ENCODE peak calls at places on chromosomes 4 and X, in five cellular contexts. One of them, this sample, is unnamed.

GRCh38 chr4:118849867-118850812 is 14.2 kb upstream of the SEC24D start:
- DNase-seq in SJCRH30: no peak
- DNase-seq in small intestine: peak
- DNase-seq in PC-3: peak
- DNase-seq in GM06990: peak
- DNase-seq in this sample: peak

GRCh38 chr4:91636083-91636482 is 667.7 kb upstream of the GRID2 start:
- DNase-seq in SJCRH30: no peak
- DNase-seq in PC-3: no peak
- DNase-seq in small intestine: no peak
- DNase-seq in GM06990: no peak
- DNase-seq in this sample: no peak

GRCh38 chr4:47650584-47651130 is 165.6 kb downstream of the ATP10D start:
- DNase-seq in GM06990: no peak
- DNase-seq in small intestine: no peak
- DNase-seq in SJCRH30: no peak
- DNase-seq in PC-3: no peak
- DNase-seq in this sample: no peak

GRCh38 chr4:110132822-110133719 is 65.3 kb downstream of the ELOVL6 start:
- DNase-seq in GM06990: no peak
- DNase-seq in small intestine: peak
- DNase-seq in SJCRH30: no peak
- DNase-seq in PC-3: peak
- DNase-seq in this sample: peak

GRCh38 chr4:153138736-153139135 is 65.5 kb upstream of the TRIM2 start:
- DNase-seq in SJCRH30: no peak
- DNase-seq in PC-3: no peak
- DNase-seq in small intestine: peak
- DNase-seq in GM06990: no peak
- DNase-seq in this sample: no peak

GRCh38 chrX:95346854-95347253 is 1337.8 kb upstream of the DIAPH2 start:
- DNase-seq in SJCRH30: no peak
- DNase-seq in GM06990: no peak
- DNase-seq in small intestine: no peak
- DNase-seq in PC-3: peak
- DNase-seq in this sample: no peak

GRCh38 chr4:74073358-74073757 is 25.6 kb downstream of the CXCL2 start:
- DNase-seq in small intestine: no peak
- DNase-seq in PC-3: no peak
- DNase-seq in GM06990: no peak
- DNase-seq in SJCRH30: no peak
- DNase-seq in this sample: no peak

GRCh38 chrX:42821803-42822443 is 44.0 kb upstream of the PPP1R2C start:
- DNase-seq in PC-3: no peak
- DNase-seq in SJCRH30: no peak
- DNase-seq in GM06990: no peak
- DNase-seq in small intestine: no peak
- DNase-seq in this sample: no peak

GRCh38 chr4:158722917-158723793 is at the start of gene PPID:
- DNase-seq in PC-3: peak
- DNase-seq in SJCRH30: peak
- DNase-seq in GM06990: peak
- DNase-seq in small intestine: peak
- DNase-seq in this sample: peak

GRCh38 chrX:9291666-9292065 is 173.2 kb upstream of the TBL1X start:
- DNase-seq in PC-3: no peak
- DNase-seq in GM06990: no peak
- DNase-seq in small intestine: no peak
- DNase-seq in SJCRH30: peak
- DNase-seq in this sample: peak

GRCh38 chrX:48794993-48795501 is 6.8 kb upstream of the HDAC6 start:
- DNase-seq in SJCRH30: no peak
- DNase-seq in small intestine: no peak
- DNase-seq in GM06990: no peak
- DNase-seq in PC-3: peak
- DNase-seq in this sample: peak

GRCh38 chrX:130081421-130082045 is 28.8 kb downstream of the ELF4 start:
- DNase-seq in SJCRH30: no peak
- DNase-seq in GM06990: no peak
- DNase-seq in small intestine: no peak
- DNase-seq in PC-3: no peak
- DNase-seq in this sample: no peak

GRCh38 chr4:136863756-136864155 is 668.5 kb downstream of the PCDH18 start:
- DNase-seq in GM06990: no peak
- DNase-seq in small intestine: peak
- DNase-seq in SJCRH30: no peak
- DNase-seq in PC-3: no peak
- DNase-seq in this sample: no peak

GRCh38 chrX:149939271-149940014 is 1.2 kb upstream of the EOLA2 start:
- DNase-seq in SJCRH30: peak
- DNase-seq in PC-3: peak
- DNase-seq in GM06990: peak
- DNase-seq in small intestine: peak
- DNase-seq in this sample: peak

GRCh38 chr4:48490680-48491513 is 845 bp downstream of the ZAR1 start:
- DNase-seq in PC-3: no peak
- DNase-seq in SJCRH30: no peak
- DNase-seq in small intestine: peak
- DNase-seq in GM06990: no peak
- DNase-seq in this sample: peak

GRCh38 chr4:139851133-139851532 is 185.5 kb downstream of the MGST2 start:
- DNase-seq in small intestine: no peak
- DNase-seq in GM06990: no peak
- DNase-seq in PC-3: no peak
- DNase-seq in SJCRH30: no peak
- DNase-seq in this sample: no peak

GRCh38 chr4:52659722-52660261 is 691 bp upstream of the USP46 start:
- DNase-seq in PC-3: peak
- DNase-seq in SJCRH30: peak
- DNase-seq in GM06990: peak
- DNase-seq in small intestine: peak
- DNase-seq in this sample: peak

GRCh38 chr4:124947622-124948265 is 235.2 kb upstream of the ANKRD50 start:
- DNase-seq in GM06990: no peak
- DNase-seq in PC-3: no peak
- DNase-seq in SJCRH30: no peak
- DNase-seq in small intestine: no peak
- DNase-seq in this sample: no peak

GRCh38 chrX:152824841-152825374 is 5.6 kb downstream of the CETN2 start:
- DNase-seq in GM06990: no peak
- DNase-seq in small intestine: no peak
- DNase-seq in PC-3: peak
- DNase-seq in SJCRH30: no peak
- DNase-seq in this sample: peak

GRCh38 chr4:182577411-182577810 is 334.2 kb downstream of the TENM3 start:
- DNase-seq in small intestine: no peak
- DNase-seq in PC-3: no peak
- DNase-seq in GM06990: no peak
- DNase-seq in SJCRH30: no peak
- DNase-seq in this sample: no peak

GRCh38 chr4:51862781-51863180 is 19.8 kb downstream of the DCUN1D4 start:
- DNase-seq in SJCRH30: no peak
- DNase-seq in PC-3: no peak
- DNase-seq in small intestine: no peak
- DNase-seq in GM06990: no peak
- DNase-seq in this sample: no peak

GRCh38 chr4:1357356-1358248 is 10.6 kb downstream of the UVSSA start:
- DNase-seq in SJCRH30: no peak
- DNase-seq in small intestine: no peak
- DNase-seq in GM06990: no peak
- DNase-seq in PC-3: no peak
- DNase-seq in this sample: no peak

GRCh38 chr4:99790796-99791617 is 25.6 kb upstream of the DAPP1 start:
- DNase-seq in PC-3: peak
- DNase-seq in small intestine: no peak
- DNase-seq in SJCRH30: peak
- DNase-seq in GM06990: no peak
- DNase-seq in this sample: no peak

GRCh38 chr4:122458625-122459024 is 2.1 kb upstream of the IL2 start:
- DNase-seq in PC-3: peak
- DNase-seq in GM06990: peak
- DNase-seq in small intestine: peak
- DNase-seq in SJCRH30: no peak
- DNase-seq in this sample: peak

GRCh38 chrX:4560192-4560591 is 846.7 kb upstream of the PRKX start:
- DNase-seq in small intestine: no peak
- DNase-seq in GM06990: no peak
- DNase-seq in SJCRH30: no peak
- DNase-seq in PC-3: peak
- DNase-seq in this sample: no peak

GRCh38 chr4:62023633-62024032 is 823.5 kb downstream of the ADGRL3 start:
- DNase-seq in small intestine: no peak
- DNase-seq in GM06990: no peak
- DNase-seq in SJCRH30: no peak
- DNase-seq in PC-3: peak
- DNase-seq in this sample: no peak

GRCh38 chr4:13170131-13170530 is 314.0 kb downstream of the RAB28 start:
- DNase-seq in GM06990: no peak
- DNase-seq in SJCRH30: peak
- DNase-seq in PC-3: no peak
- DNase-seq in small intestine: no peak
- DNase-seq in this sample: no peak

GRCh38 chr4:138438608-138439007 is 196.5 kb upstream of the SLC7A11 start:
- DNase-seq in PC-3: no peak
- DNase-seq in SJCRH30: no peak
- DNase-seq in small intestine: no peak
- DNase-seq in GM06990: no peak
- DNase-seq in this sample: no peak

GRCh38 chrX:85084770-85085393 is 81.2 kb downstream of the APOOL start:
- DNase-seq in SJCRH30: no peak
- DNase-seq in small intestine: peak
- DNase-seq in GM06990: no peak
- DNase-seq in PC-3: peak
- DNase-seq in this sample: peak

GRCh38 chrX:74023203-74023602 is 280.8 kb upstream of the ZCCHC13 start:
- DNase-seq in small intestine: no peak
- DNase-seq in SJCRH30: no peak
- DNase-seq in GM06990: no peak
- DNase-seq in PC-3: no peak
- DNase-seq in this sample: no peak

GRCh38 chrX:42432552-42432951 is 345.4 kb downstream of the PPP1R2C start:
- DNase-seq in SJCRH30: no peak
- DNase-seq in GM06990: no peak
- DNase-seq in small intestine: peak
- DNase-seq in PC-3: no peak
- DNase-seq in this sample: peak

GRCh38 chrX:49273181-49273727 is 3.7 kb downstream of the PPP1R3F start:
- DNase-seq in small intestine: peak
- DNase-seq in SJCRH30: no peak
- DNase-seq in PC-3: no peak
- DNase-seq in GM06990: no peak
- DNase-seq in this sample: no peak

GRCh38 chr4:47639531-47639930 is 154.5 kb downstream of the ATP10D start:
- DNase-seq in GM06990: no peak
- DNase-seq in PC-3: no peak
- DNase-seq in small intestine: no peak
- DNase-seq in SJCRH30: no peak
- DNase-seq in this sample: no peak

GRCh38 chr4:185721190-185721948 is 90.6 kb downstream of the SORBS2 start:
- DNase-seq in SJCRH30: no peak
- DNase-seq in GM06990: no peak
- DNase-seq in PC-3: no peak
- DNase-seq in small intestine: no peak
- DNase-seq in this sample: peak

GRCh38 chr4:177489847-177490246 is 47.6 kb upstream of the AGA start:
- DNase-seq in SJCRH30: no peak
- DNase-seq in PC-3: no peak
- DNase-seq in small intestine: no peak
- DNase-seq in GM06990: no peak
- DNase-seq in this sample: no peak

GRCh38 chr4:89373396-89373795 is 65.8 kb upstream of the GPRIN3 start:
- DNase-seq in PC-3: no peak
- DNase-seq in SJCRH30: no peak
- DNase-seq in small intestine: no peak
- DNase-seq in GM06990: no peak
- DNase-seq in this sample: no peak

GRCh38 chr4:118313098-118313497 is 39.7 kb downstream of the PRSS12 start:
- DNase-seq in PC-3: no peak
- DNase-seq in small intestine: no peak
- DNase-seq in SJCRH30: no peak
- DNase-seq in GM06990: no peak
- DNase-seq in this sample: no peak

This sample was measured in hepatocyte.